ENCODE peak calls at places on chromosomes 5 and 9, in six cellular contexts. V is A549, Y is GM12878, E is endothelial cell of umbilical vein, C is HepG2, H is K562. D is an unnamed sample.

GRCh38 chr5:36724429-36725332 is 118.3 kb downstream of the SLC1A3 start:
- DNase-seq in V (peak; percentile 37), Y (peak; percentile 94), E (no peak), C (no peak), H (peak; percentile 67), D (peak; percentile 94)

GRCh38 chr9:108474356-108474755 is 381.4 kb downstream of the ACTL7B start:
- DNase-seq in V (no peak), Y (no peak), E (no peak), C (no peak), H (no peak), D (no peak)

GRCh38 chr9:127919253-127919815 is 2.5 kb upstream of the ST6GALNAC4 start:
- DNase-seq in V (peak; percentile 98), Y (no peak), E (peak; percentile 99), C (peak; percentile 87), H (peak; percentile 53), D (peak; percentile 70)

GRCh38 chr9:81146684-81147337 is 542.5 kb downstream of the TLE1 start:
- DNase-seq in V (peak; percentile 19), Y (no peak), E (no peak), C (no peak), H (no peak), D (no peak)

GRCh38 chr5:14038341-14038959 is 94.0 kb upstream of the DNAH5 start:
- DNase-seq in V (peak; percentile 87), Y (no peak), E (peak; percentile 72), C (peak; percentile 32), H (no peak), D (peak; percentile 59)

GRCh38 chr5:109160468-109160867 is 249.3 kb downstream of the PJA2 start:
- DNase-seq in V (no peak), Y (no peak), E (no peak), C (no peak), H (no peak), D (no peak)

GRCh38 chr5:142421625-142422397 is 97.0 kb upstream of the SPRY4 start:
- DNase-seq in V (no peak), Y (no peak), E (no peak), C (no peak), H (no peak), D (no peak)

GRCh38 chr5:17620627-17621026 is 10.4 kb downstream of the TAF11L12 start:
- DNase-seq in V (no peak), Y (no peak), E (no peak), C (no peak), H (peak; percentile 62), D (peak; percentile 13)

GRCh38 chr5:171420429-171421231 is 1.2 kb downstream of the FGF18 start:
- DNase-seq in V (no peak), Y (no peak), E (peak; percentile 58), C (no peak), H (no peak), D (no peak)

GRCh38 chr9:520315-520714 is 305.6 kb downstream of the DOCK8 start:
- DNase-seq in V (no peak), Y (no peak), E (no peak), C (no peak), H (no peak), D (no peak)

GRCh38 chr5:43019615-43020293 is 20.4 kb downstream of the ANXA2R start:
- DNase-seq in V (peak; percentile 88), Y (no peak), E (peak; percentile 87), C (peak; percentile 88), H (no peak), D (peak; percentile 94)

GRCh38 chr9:97510797-97511761 is 9.6 kb downstream of the TMOD1 start:
- DNase-seq in V (peak; percentile 51), Y (peak; percentile 84), E (peak; percentile 94), C (no peak), H (no peak), D (no peak)

GRCh38 chr5:111494350-111494999 is 17.9 kb downstream of the STARD4 start:
- DNase-seq in V (no peak), Y (peak; percentile 35), E (peak; percentile 25), C (no peak), H (no peak), D (no peak)

GRCh38 chr5:111830333-111830732 is 73.3 kb upstream of the NREP start:
- DNase-seq in V (peak; percentile 9), Y (no peak), E (peak; percentile 30), C (no peak), H (no peak), D (no peak)

GRCh38 chr9:120286530-120286929 is 293.4 kb downstream of the CDK5RAP2 start:
- DNase-seq in V (no peak), Y (no peak), E (no peak), C (no peak), H (no peak), D (no peak)

GRCh38 chr5:149489605-149490037 is 61.6 kb downstream of the CSNK1A1 start:
- DNase-seq in V (peak; percentile 41), Y (no peak), E (peak; percentile 62), C (no peak), H (no peak), D (no peak)

GRCh38 chr5:138974227-138975063 is 99.3 kb upstream of the LRRTM2 start:
- DNase-seq in V (no peak), Y (no peak), E (peak; percentile 97), C (no peak), H (peak; percentile 34), D (no peak)

GRCh38 chr5:43981556-43981955 is 378.6 kb downstream of the NNT start:
- DNase-seq in V (no peak), Y (no peak), E (no peak), C (no peak), H (no peak), D (no peak)

GRCh38 chr5:9408964-9409363 is 136.9 kb downstream of the SEMA5A start:
- DNase-seq in V (no peak), Y (no peak), E (no peak), C (no peak), H (no peak), D (no peak)

GRCh38 chr5:116154931-116155330 is 70.1 kb downstream of the COMMD10 start:
- DNase-seq in V (no peak), Y (no peak), E (no peak), C (no peak), H (no peak), D (no peak)

GRCh38 chr9:37036237-37037136 is 2.4 kb upstream of the PAX5 start:
- DNase-seq in V (no peak), Y (no peak), E (peak; percentile 30), C (no peak), H (no peak), D (peak; percentile 58)

GRCh38 chr5:113357696-113358476 is 76.9 kb downstream of the TSSK1B start:
- DNase-seq in V (no peak), Y (no peak), E (peak; percentile 72), C (no peak), H (no peak), D (peak; percentile 70)

GRCh38 chr5:95822038-95822407 is 503 bp downstream of the GLRX start:
- DNase-seq in V (peak; percentile 38), Y (no peak), E (peak; percentile 71), C (no peak), H (peak; percentile 64), D (peak; percentile 92)

GRCh38 chr5:90909945-90910344 is 351.3 kb downstream of the ADGRV1 start:
- DNase-seq in V (no peak), Y (no peak), E (no peak), C (no peak), H (no peak), D (no peak)

GRCh38 chr9:90835206-90835605 is 33.6 kb downstream of the SYK start:
- DNase-seq in V (no peak), Y (no peak), E (no peak), C (no peak), H (no peak), D (no peak)

GRCh38 chr5:74679968-74680367 is 5.1 kb upstream of the HEXB start:
- DNase-seq in V (no peak), Y (no peak), E (peak; percentile 17), C (no peak), H (no peak), D (no peak)

GRCh38 chr5:66960373-66961137 is 236.0 kb downstream of the CD180 start:
- DNase-seq in V (peak; percentile 32), Y (no peak), E (no peak), C (peak; percentile 23), H (no peak), D (no peak)

GRCh38 chr5:145347026-145347616 is 488.0 kb downstream of the PRELID2 start:
- DNase-seq in V (peak; percentile 36), Y (no peak), E (peak; percentile 64), C (peak; percentile 9), H (no peak), D (peak; percentile 26)

GRCh38 chr5:172005708-172006377 is 595 bp downstream of the FBXW11 start:
- DNase-seq in V (peak; percentile 25), Y (no peak), E (peak; percentile 46), C (peak; percentile 16), H (peak; percentile 27), D (peak; percentile 40)

DNA sequence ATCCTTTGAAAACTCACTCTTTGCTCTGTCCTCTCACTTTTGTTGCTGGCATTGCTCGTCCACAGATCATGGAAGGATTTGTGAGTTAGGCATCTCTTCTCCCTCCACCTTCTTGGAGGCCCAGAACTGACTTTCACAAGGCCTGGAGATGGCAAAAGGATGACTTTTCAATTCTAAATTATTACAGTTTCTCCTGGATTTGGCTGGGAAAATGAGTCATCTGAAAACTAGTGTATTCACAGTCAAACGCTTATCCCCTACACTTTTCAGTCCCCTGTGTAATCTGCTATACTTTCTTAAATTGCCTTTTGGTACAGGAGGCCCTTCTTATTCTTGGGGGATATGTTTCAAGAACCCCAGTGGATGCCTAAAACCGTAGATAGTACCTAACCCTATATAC is 35.6 kb downstream of the ADRA1B start:
- DNase-seq in V (no peak), Y (no peak), E (no peak), C (no peak), H (no peak), D (no peak)
- TF ChIP-seq MYC in V (no peak), Y (no peak), E (no peak), C (no peak), H (no peak), D (no peak)

GRCh38 chr5:31291323-31291854 is 97.9 kb downstream of the CDH6 start:
- DNase-seq in V (peak; percentile 10), Y (no peak), E (no peak), C (no peak), H (no peak), D (peak; percentile 8)
- TF ChIP-seq MAX in V (no peak), Y (no peak), E (no peak), C (no peak), H (no peak), D (no peak)

GRCh38 chr9:20996809-20997208 is 34.6 kb downstream of the HACD4 start:
- DNase-seq in V (no peak), Y (peak; percentile 56), E (no peak), C (no peak), H (no peak), D (no peak)
- TF ChIP-seq MYC in V (no peak), Y (no peak), E (no peak), C (no peak), H (no peak), D (no peak)

DNA sequence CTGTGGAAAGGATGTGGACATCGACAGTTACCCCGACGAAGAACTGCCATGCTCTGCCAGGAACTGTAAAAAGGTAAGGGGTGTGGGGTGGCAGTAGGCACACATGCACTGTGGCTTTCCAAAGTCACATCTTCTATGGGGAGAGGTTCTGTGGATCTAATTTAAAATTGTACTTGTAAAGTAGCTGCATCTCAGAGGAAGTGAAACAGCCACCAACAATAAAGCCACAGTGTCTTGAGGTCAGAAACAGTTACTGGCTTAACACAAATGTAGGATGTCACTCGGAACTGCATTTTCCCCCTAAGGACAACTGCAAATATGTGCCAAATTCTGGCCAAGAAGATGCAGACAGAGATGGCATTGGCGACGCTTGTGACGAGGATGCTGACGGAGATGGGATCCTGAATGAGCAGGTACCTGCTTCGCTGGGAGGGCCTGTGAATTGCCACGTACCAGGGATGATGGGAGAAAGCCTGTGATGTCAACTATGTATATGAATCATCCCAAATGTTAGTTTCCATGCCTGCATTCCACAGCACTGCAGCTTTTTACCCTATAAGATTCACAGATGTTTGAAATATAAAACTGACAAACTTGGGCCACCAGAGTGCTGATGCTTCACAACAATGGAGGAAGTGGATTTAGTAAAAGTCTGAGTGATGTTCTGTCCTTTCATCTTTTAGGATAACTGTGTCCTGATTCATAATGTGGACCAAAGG is 35.3 kb downstream of the THBS4 start:
- DNase-seq in V (no peak), Y (peak; percentile 27), E (no peak), C (no peak), H (no peak), D (peak; percentile 43)
- TF ChIP-seq MAX in V (no peak), Y (no peak), E (no peak), C (no peak), H (no peak), D (no peak)

D was measured in NB4.